ENCODE peak calls at places on chromosome 11, in five cellular contexts. One of them, this sample, is unnamed.

GRCh38 chr11:77081381-77081851 is 14.6 kb downstream of the CAPN5 start:
- DNase-seq in MG63: no peak
- DNase-seq in erythroblast: no peak
- DNase-seq in left ventricle myocardium inferior: no peak
- DNase-seq in GM20000: no peak
- DNase-seq in this sample: no peak

GRCh38 chr11:6475936-6476335 is 2.2 kb upstream of the TRIM3 start:
- DNase-seq in MG63: no peak
- DNase-seq in erythroblast: no peak
- DNase-seq in left ventricle myocardium inferior: no peak
- DNase-seq in GM20000: no peak
- DNase-seq in this sample: no peak

GRCh38 chr11:66183581-66184048 is 84.8 kb upstream of the RAB1B start:
- DNase-seq in MG63: no peak
- DNase-seq in erythroblast: peak
- DNase-seq in left ventricle myocardium inferior: no peak
- DNase-seq in GM20000: no peak
- DNase-seq in this sample: no peak

GRCh38 chr11:115083129-115083823 is 404.9 kb downstream of the NXPE2 start:
- DNase-seq in MG63: no peak
- DNase-seq in erythroblast: no peak
- DNase-seq in left ventricle myocardium inferior: no peak
- DNase-seq in GM20000: no peak
- DNase-seq in this sample: no peak

GRCh38 chr11:112321521-112322172 is 61.0 kb upstream of the PLET1 start:
- DNase-seq in MG63: peak
- DNase-seq in erythroblast: peak
- DNase-seq in left ventricle myocardium inferior: peak
- DNase-seq in GM20000: no peak
- DNase-seq in this sample: no peak

GRCh38 chr11:133064152-133064877 is 468.0 kb downstream of the OPCML start:
- DNase-seq in MG63: peak
- DNase-seq in erythroblast: peak
- DNase-seq in left ventricle myocardium inferior: peak
- DNase-seq in GM20000: peak
- DNase-seq in this sample: no peak

GRCh38 chr11:44855138-44855849 is 95.4 kb downstream of the TP53I11 start:
- DNase-seq in MG63: no peak
- DNase-seq in erythroblast: no peak
- DNase-seq in left ventricle myocardium inferior: no peak
- DNase-seq in GM20000: no peak
- DNase-seq in this sample: no peak

GRCh38 chr11:120964857-120965256 is 59.0 kb upstream of the TBCEL start:
- DNase-seq in MG63: peak
- DNase-seq in erythroblast: no peak
- DNase-seq in left ventricle myocardium inferior: no peak
- DNase-seq in GM20000: no peak
- DNase-seq in this sample: no peak

GRCh38 chr11:43933226-43933607 is 9.2 kb upstream of the C11orf96 start:
- DNase-seq in MG63: no peak
- DNase-seq in erythroblast: no peak
- DNase-seq in left ventricle myocardium inferior: no peak
- DNase-seq in GM20000: no peak
- DNase-seq in this sample: no peak

GRCh38 chr11:34086554-34087278 is 18.7 kb upstream of the NAT10 start:
- DNase-seq in MG63: no peak
- DNase-seq in erythroblast: no peak
- DNase-seq in left ventricle myocardium inferior: no peak
- DNase-seq in GM20000: no peak
- DNase-seq in this sample: no peak

GRCh38 chr11:1889941-1890855 is 1.5 kb downstream of the PRR33 start:
- DNase-seq in MG63: no peak
- DNase-seq in erythroblast: no peak
- DNase-seq in left ventricle myocardium inferior: no peak
- DNase-seq in GM20000: peak
- DNase-seq in this sample: peak

GRCh38 chr11:1336836-1337646 is 27.6 kb upstream of the TOLLIP start:
- DNase-seq in MG63: no peak
- DNase-seq in erythroblast: peak
- DNase-seq in left ventricle myocardium inferior: peak
- DNase-seq in GM20000: peak
- DNase-seq in this sample: peak

GRCh38 chr11:67698247-67698646 is 23.8 kb upstream of the ALDH3B2 start:
- DNase-seq in MG63: no peak
- DNase-seq in erythroblast: peak
- DNase-seq in left ventricle myocardium inferior: no peak
- DNase-seq in GM20000: peak
- DNase-seq in this sample: no peak

GRCh38 chr11:75068559-75068958 is 28.1 kb downstream of the OR2AT4 start:
- DNase-seq in MG63: no peak
- DNase-seq in erythroblast: no peak
- DNase-seq in left ventricle myocardium inferior: no peak
- DNase-seq in GM20000: no peak
- DNase-seq in this sample: no peak

GRCh38 chr11:83241291-83241946 is 44.7 kb downstream of the CCDC90B start:
- DNase-seq in MG63: peak
- DNase-seq in erythroblast: peak
- DNase-seq in left ventricle myocardium inferior: no peak
- DNase-seq in GM20000: peak
- DNase-seq in this sample: no peak

GRCh38 chr11:59187587-59187986 is 15.7 kb downstream of the DTX4 start:
- DNase-seq in MG63: no peak
- DNase-seq in erythroblast: no peak
- DNase-seq in left ventricle myocardium inferior: peak
- DNase-seq in GM20000: no peak
- DNase-seq in this sample: no peak

GRCh38 chr11:110929129-110929528 is 216.9 kb upstream of the ARHGAP20 start:
- DNase-seq in MG63: no peak
- DNase-seq in erythroblast: no peak
- DNase-seq in left ventricle myocardium inferior: no peak
- DNase-seq in GM20000: no peak
- DNase-seq in this sample: no peak

GRCh38 chr11:32838505-32839274 is 9.0 kb downstream of the PRRG4 start:
- DNase-seq in MG63: no peak
- DNase-seq in erythroblast: no peak
- DNase-seq in left ventricle myocardium inferior: no peak
- DNase-seq in GM20000: no peak
- DNase-seq in this sample: no peak

GRCh38 chr11:111944139-111944538 is 7.0 kb downstream of the DIXDC1 start:
- DNase-seq in MG63: peak
- DNase-seq in erythroblast: no peak
- DNase-seq in left ventricle myocardium inferior: no peak
- DNase-seq in GM20000: no peak
- DNase-seq in this sample: no peak

GRCh38 chr11:95011376-95011775 is 13.7 kb upstream of the KDM4E start:
- DNase-seq in MG63: no peak
- DNase-seq in erythroblast: no peak
- DNase-seq in left ventricle myocardium inferior: no peak
- DNase-seq in GM20000: no peak
- DNase-seq in this sample: no peak

GRCh38 chr11:45145083-45145420 is 1.4 kb upstream of the PRDM11 start:
- DNase-seq in MG63: no peak
- DNase-seq in erythroblast: no peak
- DNase-seq in left ventricle myocardium inferior: no peak
- DNase-seq in GM20000: no peak
- DNase-seq in this sample: no peak

GRCh38 chr11:86637976-86638375 is 34.4 kb downstream of the ME3 start:
- DNase-seq in MG63: no peak
- DNase-seq in erythroblast: no peak
- DNase-seq in left ventricle myocardium inferior: no peak
- DNase-seq in GM20000: no peak
- DNase-seq in this sample: no peak

GRCh38 chr11:11171285-11171684 is 181.8 kb downstream of the CSNK2A3 start:
- DNase-seq in MG63: no peak
- DNase-seq in erythroblast: no peak
- DNase-seq in left ventricle myocardium inferior: no peak
- DNase-seq in GM20000: no peak
- DNase-seq in this sample: no peak

GRCh38 chr11:12266943-12267342 is 110.4 kb upstream of the PARVA start:
- DNase-seq in MG63: no peak
- DNase-seq in erythroblast: no peak
- DNase-seq in left ventricle myocardium inferior: no peak
- DNase-seq in GM20000: no peak
- DNase-seq in this sample: no peak

GRCh38 chr11:117818036-117818858 is 6.3 kb downstream of the FXYD2 start:
- DNase-seq in MG63: no peak
- DNase-seq in erythroblast: no peak
- DNase-seq in left ventricle myocardium inferior: no peak
- DNase-seq in GM20000: peak
- DNase-seq in this sample: peak

This sample was measured in activated naive CD4-positive, alpha-beta T cell treated with anti-CD3 and anti-CD28 coated beads, Interleukin-2, amount 50 U/mL, for 16 hours.